ENCODE peak calls at places on chromosomes 5 and 9, in four cellular contexts. One of them, this sample, is unnamed.

GRCh38 chr9:109198736-109199384 is 31.8 kb upstream of the FRRS1L start:
- DNase-seq in H4: no peak
- DNase-seq in activated T-cell treated with anti-CD3 and anti-CD28 coated beads for 1 hour: no peak
- DNase-seq in CD8-positive, alpha-beta T cell: no peak
- DNase-seq in this sample: peak; percentile 66

GRCh38 chr5:15936505-15937245 is 242.9 kb downstream of the MARCHF11 start:
- DNase-seq in CD8-positive, alpha-beta T cell: no peak
- DNase-seq in H4: no peak
- DNase-seq in activated T-cell treated with anti-CD3 and anti-CD28 coated beads for 1 hour: no peak
- DNase-seq in this sample: no peak

GRCh38 chr9:3138236-3139229 is 294.6 kb upstream of the PUM3 start:
- DNase-seq in CD8-positive, alpha-beta T cell: no peak
- DNase-seq in H4: no peak
- DNase-seq in activated T-cell treated with anti-CD3 and anti-CD28 coated beads for 1 hour: no peak
- DNase-seq in this sample: no peak

GRCh38 chr9:82675102-82675501 is 387.8 kb downstream of the RASEF start:
- DNase-seq in H4: no peak
- DNase-seq in CD8-positive, alpha-beta T cell: no peak
- DNase-seq in activated T-cell treated with anti-CD3 and anti-CD28 coated beads for 1 hour: no peak
- DNase-seq in this sample: no peak

GRCh38 chr5:149675467-149676201 is 54.5 kb upstream of the PPARGC1B start:
- DNase-seq in activated T-cell treated with anti-CD3 and anti-CD28 coated beads for 1 hour: no peak
- DNase-seq in H4: no peak
- DNase-seq in CD8-positive, alpha-beta T cell: no peak
- DNase-seq in this sample: peak; percentile 13

GRCh38 chr5:81247441-81247972 is 14.4 kb downstream of the CKMT2 start:
- DNase-seq in CD8-positive, alpha-beta T cell: no peak
- DNase-seq in H4: no peak
- DNase-seq in activated T-cell treated with anti-CD3 and anti-CD28 coated beads for 1 hour: no peak
- DNase-seq in this sample: no peak

GRCh38 chr9:78298046-78298511 is 1.2 kb downstream of the PSAT1 start:
- DNase-seq in H4: no peak
- DNase-seq in activated T-cell treated with anti-CD3 and anti-CD28 coated beads for 1 hour: no peak
- DNase-seq in CD8-positive, alpha-beta T cell: no peak
- DNase-seq in this sample: peak; percentile 48

GRCh38 chr5:151886741-151887261 is 37.9 kb downstream of the GLRA1 start:
- DNase-seq in H4: no peak
- DNase-seq in CD8-positive, alpha-beta T cell: no peak
- DNase-seq in activated T-cell treated with anti-CD3 and anti-CD28 coated beads for 1 hour: no peak
- DNase-seq in this sample: no peak

GRCh38 chr5:69271376-69271775 is 36.7 kb downstream of the CDK7 start:
- DNase-seq in CD8-positive, alpha-beta T cell: no peak
- DNase-seq in activated T-cell treated with anti-CD3 and anti-CD28 coated beads for 1 hour: no peak
- DNase-seq in H4: peak; percentile 17
- DNase-seq in this sample: no peak

GRCh38 chr5:94463739-94464138 is 154.7 kb downstream of the KIAA0825 start:
- DNase-seq in H4: no peak
- DNase-seq in activated T-cell treated with anti-CD3 and anti-CD28 coated beads for 1 hour: no peak
- DNase-seq in CD8-positive, alpha-beta T cell: no peak
- DNase-seq in this sample: no peak

GRCh38 chr5:159458217-159458711 is 128.0 kb upstream of the IL12B start:
- DNase-seq in activated T-cell treated with anti-CD3 and anti-CD28 coated beads for 1 hour: no peak
- DNase-seq in H4: no peak
- DNase-seq in CD8-positive, alpha-beta T cell: no peak
- DNase-seq in this sample: no peak

GRCh38 chr5:1745190-1745805 is 54.3 kb downstream of the MRPL36 start:
- DNase-seq in CD8-positive, alpha-beta T cell: no peak
- DNase-seq in activated T-cell treated with anti-CD3 and anti-CD28 coated beads for 1 hour: no peak
- DNase-seq in H4: no peak
- DNase-seq in this sample: no peak

GRCh38 chr5:179234563-179235135 is 110.6 kb downstream of the ADAMTS2 start:
- DNase-seq in CD8-positive, alpha-beta T cell: no peak
- DNase-seq in H4: no peak
- DNase-seq in activated T-cell treated with anti-CD3 and anti-CD28 coated beads for 1 hour: no peak
- DNase-seq in this sample: no peak

GRCh38 chr5:178786424-178786823 is 56.0 kb upstream of the ZNF354A start:
- DNase-seq in activated T-cell treated with anti-CD3 and anti-CD28 coated beads for 1 hour: no peak
- DNase-seq in CD8-positive, alpha-beta T cell: no peak
- DNase-seq in H4: no peak
- DNase-seq in this sample: no peak

GRCh38 chr5:68344447-68345111 is 129.0 kb downstream of the PIK3R1 start:
- DNase-seq in activated T-cell treated with anti-CD3 and anti-CD28 coated beads for 1 hour: no peak
- DNase-seq in H4: peak; percentile 64
- DNase-seq in CD8-positive, alpha-beta T cell: no peak
- DNase-seq in this sample: no peak

GRCh38 chr5:120848883-120849282 is 384.8 kb downstream of the PRR16 start:
- DNase-seq in CD8-positive, alpha-beta T cell: no peak
- DNase-seq in H4: no peak
- DNase-seq in activated T-cell treated with anti-CD3 and anti-CD28 coated beads for 1 hour: no peak
- DNase-seq in this sample: peak; percentile 61

GRCh38 chr5:81827522-81827921 is 76.6 kb upstream of the SSBP2 start:
- DNase-seq in CD8-positive, alpha-beta T cell: no peak
- DNase-seq in activated T-cell treated with anti-CD3 and anti-CD28 coated beads for 1 hour: no peak
- DNase-seq in H4: no peak
- DNase-seq in this sample: no peak

GRCh38 chr5:133081036-133081435 is 29.2 kb downstream of the HSPA4 start:
- DNase-seq in CD8-positive, alpha-beta T cell: no peak
- DNase-seq in H4: no peak
- DNase-seq in activated T-cell treated with anti-CD3 and anti-CD28 coated beads for 1 hour: no peak
- DNase-seq in this sample: no peak

GRCh38 chr9:94717656-94718225 is 8.8 kb upstream of the AOPEP start:
- DNase-seq in H4: no peak
- DNase-seq in CD8-positive, alpha-beta T cell: no peak
- DNase-seq in activated T-cell treated with anti-CD3 and anti-CD28 coated beads for 1 hour: no peak
- DNase-seq in this sample: no peak

GRCh38 chr9:106583751-106584150 is 279.2 kb upstream of the ZNF462 start:
- DNase-seq in activated T-cell treated with anti-CD3 and anti-CD28 coated beads for 1 hour: no peak
- DNase-seq in CD8-positive, alpha-beta T cell: no peak
- DNase-seq in H4: no peak
- DNase-seq in this sample: no peak

GRCh38 chr5:89268460-89268859 is 385.5 kb upstream of the MEF2C start:
- DNase-seq in CD8-positive, alpha-beta T cell: no peak
- DNase-seq in H4: no peak
- DNase-seq in activated T-cell treated with anti-CD3 and anti-CD28 coated beads for 1 hour: no peak
- DNase-seq in this sample: no peak

GRCh38 chr5:138354926-138355378 is 2.5 kb downstream of the KDM3B start:
- DNase-seq in CD8-positive, alpha-beta T cell: no peak
- DNase-seq in activated T-cell treated with anti-CD3 and anti-CD28 coated beads for 1 hour: no peak
- DNase-seq in H4: peak; percentile 76
- DNase-seq in this sample: peak; percentile 91

GRCh38 chr5:174084691-174085154 is 39.2 kb downstream of the NSG2 start:
- DNase-seq in H4: no peak
- DNase-seq in CD8-positive, alpha-beta T cell: no peak
- DNase-seq in activated T-cell treated with anti-CD3 and anti-CD28 coated beads for 1 hour: no peak
- DNase-seq in this sample: no peak

GRCh38 chr5:38825494-38825893 is 20.3 kb upstream of the OSMR start:
- DNase-seq in activated T-cell treated with anti-CD3 and anti-CD28 coated beads for 1 hour: no peak
- DNase-seq in H4: no peak
- DNase-seq in CD8-positive, alpha-beta T cell: no peak
- DNase-seq in this sample: no peak

GRCh38 chr5:78530342-78531096 is 118.1 kb downstream of the LHFPL2 start:
- DNase-seq in activated T-cell treated with anti-CD3 and anti-CD28 coated beads for 1 hour: no peak
- DNase-seq in CD8-positive, alpha-beta T cell: no peak
- DNase-seq in H4: peak; percentile 33
- DNase-seq in this sample: no peak